ENCODE peak calls at places on chromosomes 5 and 9, in nine cellular contexts. G is hepatocyte, L is body of pancreas, Q is A549, N is HepG2, H is heart left ventricle, J is IMR-90, S is endothelial cell of umbilical vein, U is lower lobe of right lung. Y is an unnamed sample.

GRCh38 chr9:22829236-22829635 is 382.6 kb downstream of the DMRTA1 start:
- DNase-seq in G (no peak), L (no peak), Q (no peak), N (no peak), H (no peak), J (no peak), S (no peak), U (no peak), Y (no peak)

GRCh38 chr5:95426227-95426626 is 35.1 kb downstream of the FAM81B start:
- DNase-seq in G (no peak), L (no peak), Q (no peak), N (no peak), H (no peak), J (no peak), S (no peak), U (no peak), Y (no peak)

GRCh38 chr5:62082370-62082778 is 223.6 kb upstream of the KIF2A start:
- DNase-seq in G (no peak), L (no peak), Q (no peak), N (no peak), H (no peak), J (peak; percentile 16), S (no peak), U (no peak), Y (no peak)

GRCh38 chr5:60092671-60093422 is 199.3 kb upstream of the PDE4D start:
- DNase-seq in G (no peak), L (no peak), Q (peak; percentile 38), N (peak; percentile 6), H (no peak), J (peak; percentile 0), S (no peak), U (no peak), Y (no peak)

GRCh38 chr9:10678010-10678409 is 65.2 kb upstream of the PTPRD start:
- DNase-seq in G (no peak), L (no peak), Q (no peak), N (no peak), H (no peak), J (no peak), S (no peak), U (no peak), Y (no peak)

GRCh38 chr5:17184596-17184995 is 32.8 kb upstream of the BASP1 start:
- DNase-seq in G (no peak), L (no peak), Q (no peak), N (no peak), H (no peak), J (peak; percentile 80), S (no peak), U (no peak), Y (peak; percentile 58)

GRCh38 chr5:119966028-119966427 is 336.7 kb downstream of the FAM170A start:
- DNase-seq in G (no peak), L (no peak), Q (no peak), N (no peak), H (no peak), J (no peak), S (no peak), U (no peak), Y (peak; percentile 12)

GRCh38 chr9:18890372-18890771 is 142.6 kb downstream of the SAXO1 start:
- DNase-seq in G (no peak), L (no peak), Q (no peak), N (no peak), H (no peak), J (peak; percentile 41), S (peak; percentile 16), U (no peak), Y (no peak)

GRCh38 chr9:37200572-37201005 is 80.2 kb downstream of the ZCCHC7 start:
- DNase-seq in G (no peak), L (no peak), Q (no peak), N (no peak), H (no peak), J (peak; percentile 70), S (peak; percentile 86), U (no peak), Y (peak; percentile 39)

GRCh38 chr9:82206946-82207345 is 218.4 kb downstream of the SPATA31D1 start:
- DNase-seq in G (no peak), L (no peak), Q (no peak), N (no peak), H (no peak), J (no peak), S (no peak), U (no peak), Y (no peak)

DNA sequence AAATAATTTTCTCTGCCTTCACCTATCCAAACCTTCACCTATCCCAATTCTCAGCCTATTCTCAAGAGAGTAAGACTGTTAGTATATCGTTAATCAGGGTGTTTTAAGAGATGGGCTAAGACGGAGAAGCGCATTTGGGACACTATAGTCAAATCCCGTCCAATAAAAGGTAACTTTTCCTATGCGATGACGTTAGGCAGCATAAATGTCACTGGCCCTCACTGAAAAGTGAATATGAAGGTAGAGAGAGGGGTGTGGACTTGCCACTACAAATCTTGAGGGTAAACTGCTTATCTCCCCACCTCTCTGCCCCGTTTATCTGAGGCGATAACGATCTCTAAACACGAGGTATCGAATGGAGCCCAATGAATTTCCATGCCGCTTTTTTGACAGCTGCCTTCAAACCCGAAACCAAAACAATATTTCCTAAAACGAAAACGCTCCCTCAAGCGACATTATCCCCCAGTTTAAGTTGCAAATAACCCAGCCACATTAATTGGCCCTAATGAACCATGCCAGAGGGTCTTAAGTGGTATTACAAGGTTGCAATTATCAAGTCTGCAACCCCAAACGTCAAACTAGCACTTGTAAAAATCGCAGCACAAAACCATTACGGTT is 1.5 kb downstream of the NR3C1 start:
- DNase-seq in G (peak; percentile 4), L (no peak), Q (no peak), N (peak; percentile 13), H (no peak), J (peak; percentile 20), S (peak; percentile 47), U (no peak), Y (no peak)
- H3K4me1 ChIP-seq in G (peaks cover 13% of the 10 kb centered on the region), L (peaks cover 42% of the 10 kb centered on the region), Q (no peaks in the 10 kb centered on the region), N (peaks cover 60% of the 10 kb centered on the region), H (no peaks in the 10 kb centered on the region), J (peaks cover 7% of the 10 kb centered on the region), S (peaks cover 56% of the 10 kb centered on the region), U (peaks cover 46% of the 10 kb centered on the region), Y (no peaks in the 10 kb centered on the region)

GRCh38 chr5:43039115-43039467 is 1.0 kb downstream of the ANXA2R start:
- DNase-seq in G (no peak), L (no peak), Q (no peak), N (no peak), H (no peak), J (no peak), S (no peak), U (no peak), Y (no peak)

GRCh38 chr5:43037929-43038510 is 2.1 kb downstream of the ANXA2R start:
- DNase-seq in G (no peak), L (no peak), Q (no peak), N (no peak), H (peak; percentile 30), J (peak; percentile 92), S (peak; percentile 89), U (no peak), Y (no peak)

GRCh38 chr5:43036409-43036808 is 3.7 kb downstream of the ANXA2R start:
- DNase-seq in G (no peak), L (no peak), Q (no peak), N (no peak), H (no peak), J (no peak), S (peak; percentile 18), U (no peak), Y (no peak)

GRCh38 chr5:43038523-43038989 is 1.6 kb downstream of the ANXA2R start:
- DNase-seq in G (no peak), L (no peak), Q (no peak), N (no peak), H (no peak), J (peak; percentile 82), S (no peak), U (no peak), Y (no peak)

GRCh38 chr5:43036856-43037711 is 3.0 kb downstream of the ANXA2R start:
- DNase-seq in G (no peak), L (no peak), Q (no peak), N (no peak), H (peak; percentile 24), J (peak; percentile 59), S (peak; percentile 69), U (no peak), Y (no peak)
- H3K27ac ChIP-seq in G (no peak overlapping the region), L (peak overlapping the region; percentile 42), Q (no peak overlapping the region), N (no peak overlapping the region), H (peak overlapping the region; percentile 76), J (peak overlapping the region; percentile 100), S (peak overlapping the region; percentile 77), U (peak overlapping the region; percentile 83), Y (no peak overlapping the region)

GRCh38 chr5:164600929-164601535 is 1095.6 kb downstream of the MAT2B start:
- DNase-seq in G (no peak), L (no peak), Q (no peak), N (no peak), H (no peak), J (no peak), S (no peak), U (no peak), Y (no peak)
- TF ChIP-seq CTCF in G (no peak), L (no peak), Q (no peak), N (no peak), H (no peak), J (no peak), S (no peak), U (no peak), Y (no peak)

GRCh38 chr9:20353529-20353928 is 268.8 kb downstream of the MLLT3 start:
- DNase-seq in G (no peak), L (peak; percentile 49), Q (no peak), N (no peak), H (no peak), J (no peak), S (no peak), U (no peak), Y (no peak)

GRCh38 chr9:20351715-20352114 is 270.6 kb downstream of the MLLT3 start:
- DNase-seq in G (no peak), L (no peak), Q (no peak), N (no peak), H (no peak), J (no peak), S (no peak), U (no peak), Y (no peak)

GRCh38 chr9:20352531-20352930 is 269.8 kb downstream of the MLLT3 start:
- DNase-seq in G (no peak), L (no peak), Q (no peak), N (no peak), H (no peak), J (no peak), S (no peak), U (no peak), Y (no peak)

GRCh38 chr9:20355022-20355421 is 267.3 kb downstream of the MLLT3 start:
- DNase-seq in G (peak; percentile 12), L (no peak), Q (no peak), N (no peak), H (no peak), J (peak; percentile 92), S (no peak), U (no peak), Y (peak; percentile 80)

DNA sequence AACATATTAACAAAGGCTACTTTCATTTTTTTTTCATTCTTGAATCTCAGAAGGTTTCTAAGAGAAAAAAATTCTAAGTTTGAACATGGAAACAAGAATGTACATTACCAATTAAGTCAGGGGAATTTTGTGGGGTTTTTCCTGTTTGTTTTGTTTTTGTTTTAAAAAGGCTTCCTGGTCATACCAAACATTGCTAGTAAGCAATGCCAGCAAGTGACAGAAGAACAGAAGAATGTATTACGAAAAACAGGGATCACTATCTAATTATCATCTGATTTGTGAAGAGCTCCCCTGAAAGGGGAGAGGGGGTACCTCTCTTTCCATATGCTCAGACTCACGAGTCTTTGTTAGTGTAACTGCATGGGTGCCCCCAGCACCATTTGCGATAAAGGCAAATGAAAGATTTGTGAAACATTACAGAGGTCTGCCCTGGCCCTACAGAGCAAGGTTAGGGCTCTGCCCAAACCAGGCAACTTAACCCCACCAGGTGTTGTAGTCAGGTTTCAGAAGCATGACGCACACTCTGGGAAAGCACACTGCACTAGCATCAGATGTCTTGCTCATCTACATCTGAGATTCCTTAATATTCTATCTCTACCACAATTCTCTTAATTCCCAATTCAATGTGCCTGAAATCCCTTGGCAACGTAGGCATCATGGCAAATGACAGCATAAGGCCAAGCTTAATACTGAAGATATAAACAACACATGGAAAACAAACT is 268.2 kb downstream of the MLLT3 start:
- DNase-seq in G (no peak), L (no peak), Q (no peak), N (no peak), H (no peak), J (peak; percentile 29), S (no peak), U (no peak), Y (no peak)
- H3K4me1 ChIP-seq in G (peaks cover 33% of the 10 kb centered on the region), L (peaks cover 53% of the 10 kb centered on the region), Q (peaks cover 40% of the 10 kb centered on the region), N (peaks cover 18% of the 10 kb centered on the region), H (no peaks in the 10 kb centered on the region), J (peaks cover 21% of the 10 kb centered on the region), S (peaks cover 19% of the 10 kb centered on the region), U (peaks cover 37% of the 10 kb centered on the region), Y (peaks cover 52% of the 10 kb centered on the region)